ENCODE peak calls at places on chromosomes 3 and 15, in four cellular contexts. One of them, this sample, is unnamed.

GRCh38 chr3:177144922-177145321 is 52.4 kb downstream of the TBL1XR1 start:
- DNase-seq in fibroblast of pulmonary artery: no peak
- DNase-seq in BJ: no peak
- DNase-seq in IMR-90: no peak
- DNase-seq in this sample: no peak

GRCh38 chr15:80885180-80885579 is 104.4 kb downstream of the MESD start:
- DNase-seq in IMR-90: no peak
- DNase-seq in fibroblast of pulmonary artery: no peak
- DNase-seq in BJ: no peak
- DNase-seq in this sample: no peak

GRCh38 chr3:158789592-158789991 is 12.3 kb upstream of the MFSD1 start:
- DNase-seq in BJ: no peak
- DNase-seq in IMR-90: peak
- DNase-seq in fibroblast of pulmonary artery: peak
- DNase-seq in this sample: peak

GRCh38 chr3:135513106-135514063 is 452.1 kb upstream of the PPP2R3A start:
- DNase-seq in IMR-90: peak
- DNase-seq in fibroblast of pulmonary artery: peak
- DNase-seq in BJ: peak
- DNase-seq in this sample: peak

GRCh38 chr3:153284282-153284938 is 122.4 kb downstream of the RAP2B start:
- DNase-seq in IMR-90: peak
- DNase-seq in fibroblast of pulmonary artery: peak
- DNase-seq in BJ: peak
- DNase-seq in this sample: peak

GRCh38 chr15:69424001-69424400 is 9.9 kb downstream of the KIF23 start:
- DNase-seq in fibroblast of pulmonary artery: peak
- DNase-seq in IMR-90: peak
- DNase-seq in BJ: no peak
- DNase-seq in this sample: peak

GRCh38 chr3:128849776-128850542 is 29.5 kb upstream of the ACAD9 start:
- DNase-seq in IMR-90: no peak
- DNase-seq in fibroblast of pulmonary artery: peak
- DNase-seq in BJ: no peak
- DNase-seq in this sample: peak

GRCh38 chr15:33311312-33311971 is 675 bp downstream of the RYR3 start:
- DNase-seq in BJ: no peak
- DNase-seq in IMR-90: no peak
- DNase-seq in fibroblast of pulmonary artery: no peak
- DNase-seq in this sample: no peak

GRCh38 chr15:41820791-41821423 is 7.0 kb upstream of the JMJD7 start:
- DNase-seq in fibroblast of pulmonary artery: no peak
- DNase-seq in BJ: no peak
- DNase-seq in IMR-90: no peak
- DNase-seq in this sample: no peak

GRCh38 chr3:90054306-90054705 is 946.9 kb downstream of the EPHA3 start:
- DNase-seq in fibroblast of pulmonary artery: no peak
- DNase-seq in IMR-90: no peak
- DNase-seq in BJ: no peak
- DNase-seq in this sample: peak

GRCh38 chr3:147507638-147508286 is 98.6 kb downstream of the ZIC1 start:
- DNase-seq in fibroblast of pulmonary artery: peak
- DNase-seq in IMR-90: no peak
- DNase-seq in BJ: no peak
- DNase-seq in this sample: peak

GRCh38 chr3:18027161-18027939 is 284.9 kb upstream of the TBC1D5 start:
- DNase-seq in fibroblast of pulmonary artery: peak
- DNase-seq in BJ: no peak
- DNase-seq in IMR-90: no peak
- DNase-seq in this sample: peak

GRCh38 chr15:29128671-29129070 is 141.0 kb downstream of the NSMCE3 start:
- DNase-seq in fibroblast of pulmonary artery: no peak
- DNase-seq in IMR-90: no peak
- DNase-seq in BJ: no peak
- DNase-seq in this sample: no peak

GRCh38 chr3:32239638-32240550 is 1.4 kb downstream of the CMTM8 start:
- DNase-seq in fibroblast of pulmonary artery: peak
- DNase-seq in IMR-90: no peak
- DNase-seq in BJ: no peak
- DNase-seq in this sample: peak

GRCh38 chr15:71079208-71080044 is 35.8 kb upstream of the THSD4 start:
- DNase-seq in fibroblast of pulmonary artery: peak
- DNase-seq in IMR-90: peak
- DNase-seq in BJ: peak
- DNase-seq in this sample: peak

GRCh38 chr3:124837065-124837464 is 50.1 kb downstream of the ITGB5 start:
- DNase-seq in IMR-90: no peak
- DNase-seq in BJ: no peak
- DNase-seq in fibroblast of pulmonary artery: no peak
- DNase-seq in this sample: peak

GRCh38 chr3:124836448-124836847 is 50.7 kb downstream of the ITGB5 start:
- DNase-seq in IMR-90: no peak
- DNase-seq in fibroblast of pulmonary artery: no peak
- DNase-seq in BJ: no peak
- DNase-seq in this sample: no peak

GRCh38 chr3:124838963-124839362 is 48.2 kb downstream of the ITGB5 start:
- DNase-seq in fibroblast of pulmonary artery: no peak
- DNase-seq in BJ: no peak
- DNase-seq in IMR-90: no peak
- DNase-seq in this sample: no peak

GRCh38 chr3:124839896-124840295 is 47.3 kb downstream of the ITGB5 start:
- DNase-seq in BJ: no peak
- DNase-seq in fibroblast of pulmonary artery: no peak
- DNase-seq in IMR-90: no peak
- DNase-seq in this sample: no peak

DNA sequence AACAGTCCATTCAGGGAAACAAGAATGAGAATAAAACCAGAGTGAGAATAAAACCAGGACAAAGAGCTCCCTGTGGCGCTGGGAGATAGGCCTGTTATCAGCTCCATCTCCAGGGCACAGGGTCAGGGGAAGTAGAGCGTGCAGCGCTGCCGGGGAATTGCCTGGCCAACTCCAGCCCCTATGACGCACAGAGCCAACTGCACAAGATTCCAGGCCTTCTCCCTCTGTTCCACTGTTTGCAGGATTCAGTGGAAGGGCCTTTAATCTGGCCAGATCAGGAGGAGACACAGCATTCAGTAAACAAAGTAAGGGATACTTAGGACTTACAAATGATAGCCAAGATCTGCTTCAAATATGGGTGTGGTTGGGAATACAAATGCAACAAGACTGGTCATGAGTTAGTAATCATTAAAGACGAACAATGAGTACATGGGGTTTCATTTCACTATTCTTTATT is 49.4 kb downstream of the ITGB5 start:
- DNase-seq in IMR-90: peak
- DNase-seq in BJ: peak
- DNase-seq in fibroblast of pulmonary artery: peak
- DNase-seq in this sample: peak
- H3K4me3 ChIP-seq in IMR-90: no peak
- H3K4me3 ChIP-seq in BJ: no peak
- H3K4me3 ChIP-seq in fibroblast of pulmonary artery: no peak
- H3K4me3 ChIP-seq in this sample: no peak

GRCh38 chr3:82643948-82644347 is 882.5 kb upstream of the GBE1 start:
- DNase-seq in fibroblast of pulmonary artery: no peak
- DNase-seq in BJ: no peak
- DNase-seq in IMR-90: no peak
- DNase-seq in this sample: no peak
- TF ChIP-seq CTCF in fibroblast of pulmonary artery: no peak
- TF ChIP-seq CTCF in BJ: no peak
- TF ChIP-seq CTCF in IMR-90: no peak
- TF ChIP-seq CTCF in this sample: no peak

GRCh38 chr15:89805241-89806216 is 9.1 kb downstream of the ANPEP start:
- DNase-seq in BJ: no peak
- DNase-seq in IMR-90: no peak
- DNase-seq in fibroblast of pulmonary artery: no peak
- DNase-seq in this sample: no peak

GRCh38 chr15:89807689-89808088 is 7.0 kb downstream of the ANPEP start:
- DNase-seq in BJ: no peak
- DNase-seq in fibroblast of pulmonary artery: no peak
- DNase-seq in IMR-90: no peak
- DNase-seq in this sample: no peak

GRCh38 chr15:89806217-89806564 is 8.5 kb downstream of the ANPEP start:
- DNase-seq in fibroblast of pulmonary artery: no peak
- DNase-seq in IMR-90: no peak
- DNase-seq in BJ: no peak
- DNase-seq in this sample: no peak

GRCh38 chr15:89808160-89808870 is 6.3 kb downstream of the ANPEP start:
- DNase-seq in IMR-90: no peak
- DNase-seq in BJ: no peak
- DNase-seq in fibroblast of pulmonary artery: no peak
- DNase-seq in this sample: no peak

GRCh38 chr15:89806565-89807550 is 7.8 kb downstream of the ANPEP start:
- DNase-seq in IMR-90: no peak
- DNase-seq in BJ: no peak
- DNase-seq in fibroblast of pulmonary artery: no peak
- DNase-seq in this sample: no peak
- H3K4me3 ChIP-seq in IMR-90: no peak
- H3K4me3 ChIP-seq in BJ: no peak
- H3K4me3 ChIP-seq in fibroblast of pulmonary artery: no peak
- H3K4me3 ChIP-seq in this sample: no peak

GRCh38 chr15:56916825-56917477 is 1.5 kb upstream of the TCF12 start:
- DNase-seq in BJ: no peak
- DNase-seq in IMR-90: no peak
- DNase-seq in fibroblast of pulmonary artery: peak
- DNase-seq in this sample: no peak

GRCh38 chr15:56918907-56919707 is 663 bp downstream of the TCF12 start:
- DNase-seq in BJ: no peak
- DNase-seq in IMR-90: peak
- DNase-seq in fibroblast of pulmonary artery: peak
- DNase-seq in this sample: peak

GRCh38 chr15:56917652-56918045 is 795 bp upstream of the TCF12 start:
- DNase-seq in fibroblast of pulmonary artery: no peak
- DNase-seq in BJ: no peak
- DNase-seq in IMR-90: no peak
- DNase-seq in this sample: peak

GRCh38 chr15:56919708-56920637 is 1.5 kb downstream of the TCF12 start:
- DNase-seq in fibroblast of pulmonary artery: peak
- DNase-seq in IMR-90: peak
- DNase-seq in BJ: no peak
- DNase-seq in this sample: peak

GRCh38 chr15:56918046-56918906 is at the start of gene TCF12:
- DNase-seq in BJ: peak
- DNase-seq in IMR-90: peak
- DNase-seq in fibroblast of pulmonary artery: peak
- DNase-seq in this sample: peak
- TF ChIP-seq CTCF in BJ: peak
- TF ChIP-seq CTCF in IMR-90: peak
- TF ChIP-seq CTCF in fibroblast of pulmonary artery: peak
- TF ChIP-seq CTCF in this sample: peak

GRCh38 chr3:48441940-48442339 is 1.9 kb downstream of the TMA7 start:
- DNase-seq in IMR-90: no peak
- DNase-seq in fibroblast of pulmonary artery: no peak
- DNase-seq in BJ: no peak
- DNase-seq in this sample: no peak
- H3K4me3 ChIP-seq in IMR-90: no peak
- H3K4me3 ChIP-seq in fibroblast of pulmonary artery: peak
- H3K4me3 ChIP-seq in BJ: no peak
- H3K4me3 ChIP-seq in this sample: peak

DNA sequence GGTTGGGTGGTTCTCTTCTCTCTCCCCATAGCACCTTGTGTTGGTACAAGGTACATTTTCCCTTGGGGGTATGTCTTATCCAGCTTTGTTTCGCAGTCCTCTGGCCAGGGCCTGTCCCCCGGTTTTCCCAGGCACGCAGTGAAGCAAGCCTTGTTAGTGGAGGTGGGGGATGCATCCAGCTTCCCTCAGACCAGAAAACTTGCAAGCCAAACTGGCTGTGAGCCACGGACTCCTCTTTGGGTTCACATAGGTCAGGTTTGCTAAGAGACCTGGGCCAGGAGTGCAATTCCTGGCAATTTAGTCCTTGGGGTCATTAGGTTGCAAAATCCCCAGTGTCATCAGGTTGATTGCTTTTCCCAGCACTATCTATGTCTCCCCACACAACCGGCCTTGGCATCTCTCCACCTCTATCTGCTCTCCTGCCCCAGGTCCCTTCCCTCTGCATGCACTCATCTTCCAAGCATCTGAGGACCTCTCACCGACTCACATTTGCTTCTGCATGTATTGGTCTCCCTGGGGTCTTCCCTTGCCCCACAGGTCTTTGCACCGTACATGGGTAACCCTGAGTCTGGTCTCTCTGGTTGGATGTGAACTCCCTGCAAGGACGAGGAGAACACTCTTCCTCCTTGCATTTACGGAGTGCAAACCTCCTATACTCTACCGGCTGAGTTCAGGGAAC is 34.2 kb downstream of the BCL2L10 start:
- DNase-seq in IMR-90: no peak
- DNase-seq in BJ: no peak
- DNase-seq in fibroblast of pulmonary artery: no peak
- DNase-seq in this sample: no peak
- TF ChIP-seq CTCF in IMR-90: no peak
- TF ChIP-seq CTCF in BJ: no peak
- TF ChIP-seq CTCF in fibroblast of pulmonary artery: no peak
- TF ChIP-seq CTCF in this sample: no peak

DNA sequence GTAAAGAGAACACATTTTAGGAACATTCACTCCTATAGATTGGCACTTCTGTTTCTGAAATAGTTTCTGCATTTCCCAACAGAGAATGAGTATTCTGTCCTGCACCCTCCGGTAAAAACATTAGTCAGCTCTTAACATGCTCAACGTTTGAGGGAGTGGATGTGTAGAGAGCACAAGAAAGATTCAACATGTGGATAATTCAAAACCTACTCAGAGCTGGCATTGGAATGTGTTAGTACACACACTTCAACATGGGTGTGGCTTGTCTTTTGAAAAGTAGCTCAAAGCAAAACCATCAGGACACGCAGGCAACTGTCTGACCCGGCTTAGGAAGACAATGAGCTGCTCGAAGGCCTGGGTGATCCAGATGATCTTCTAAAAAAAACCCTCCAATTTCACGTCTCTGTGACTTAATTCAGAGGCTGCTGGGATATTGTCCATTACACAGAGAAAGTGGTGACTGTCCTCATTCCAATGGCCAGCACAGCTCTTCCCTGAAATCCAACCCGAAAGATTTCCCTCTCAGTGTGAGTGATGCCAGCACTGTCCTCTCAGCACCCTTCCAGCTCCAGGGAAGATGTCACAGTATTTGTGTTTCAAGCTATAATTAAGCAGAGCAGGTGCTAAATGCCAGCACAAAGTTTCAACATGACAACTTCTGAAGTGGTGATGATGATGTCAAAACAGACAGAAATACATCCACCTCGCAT is 18.1 kb downstream of the FBN1 start:
- DNase-seq in fibroblast of pulmonary artery: peak
- DNase-seq in IMR-90: peak
- DNase-seq in BJ: peak
- DNase-seq in this sample: peak
- H3K4me3 ChIP-seq in fibroblast of pulmonary artery: no peak
- H3K4me3 ChIP-seq in IMR-90: no peak
- H3K4me3 ChIP-seq in BJ: no peak
- H3K4me3 ChIP-seq in this sample: no peak